ENCODE peak calls at places on chromosomes 1 and 21, in five cellular contexts. V is H1, R is NT2/D1, H is HepG2, X is GM12878. B is an unnamed sample.

GRCh38 chr21:46126321-46127238 is 28.7 kb downstream of the COL6A2 start:
- DNase-seq in V (peak; percentile 39), R (no peak), H (no peak), X (no peak), B (no peak)

GRCh38 chr1:89725016-89725380 is 92.1 kb downstream of the LRRC8C start:
- DNase-seq in V (no peak), R (no peak), H (no peak), X (no peak), B (no peak)

GRCh38 chr1:29736582-29737188 is 500.4 kb downstream of the PTPRU start:
- DNase-seq in V (peak; percentile 63), R (peak; percentile 77), H (peak; percentile 20), X (no peak), B (peak; percentile 55)

GRCh38 chr1:20343149-20343936 is 52.7 kb downstream of the VWA5B1 start:
- DNase-seq in V (peak; percentile 86), R (peak; percentile 33), H (no peak), X (no peak), B (peak; percentile 41)

GRCh38 chr1:228903573-228904122 is 168.4 kb downstream of the RHOU start:
- DNase-seq in V (peak; percentile 37), R (no peak), H (no peak), X (no peak), B (no peak)

GRCh38 chr1:24275510-24275909 is 43.6 kb upstream of the GRHL3 start:
- DNase-seq in V (no peak), R (no peak), H (no peak), X (no peak), B (no peak)

GRCh38 chr1:94974224-94974623 is 47.3 kb upstream of the CNN3 start:
- DNase-seq in V (no peak), R (no peak), H (no peak), X (no peak), B (no peak)

GRCh38 chr1:180003026-180003695 is 48.6 kb downstream of the CEP350 start:
- DNase-seq in V (no peak), R (no peak), H (no peak), X (peak; percentile 44), B (no peak)

GRCh38 chr1:27099904-27100796 is 54.8 kb downstream of the SLC9A1 start:
- DNase-seq in V (peak; percentile 59), R (no peak), H (no peak), X (no peak), B (no peak)

GRCh38 chr1:238861342-238861741 is 525.0 kb upstream of the CHRM3 start:
- DNase-seq in V (no peak), R (peak; percentile 5), H (no peak), X (no peak), B (no peak)

GRCh38 chr1:15734296-15734695 is 1.8 kb upstream of the SLC25A34 start:
- DNase-seq in V (no peak), R (no peak), H (no peak), X (no peak), B (no peak)

GRCh38 chr1:70295737-70296136 is 58.8 kb downstream of the ANKRD13C start:
- DNase-seq in V (no peak), R (no peak), H (no peak), X (no peak), B (no peak)

GRCh38 chr1:116161390-116161789 is 50.2 kb downstream of the MAB21L3 start:
- DNase-seq in V (no peak), R (no peak), H (no peak), X (no peak), B (no peak)

GRCh38 chr1:55284856-55285255 is 69.7 kb upstream of the USP24 start:
- DNase-seq in V (no peak), R (no peak), H (no peak), X (peak; percentile 5), B (peak; percentile 66)

GRCh38 chr1:61670016-61670415 is 54.9 kb downstream of the TM2D1 start:
- DNase-seq in V (no peak), R (no peak), H (no peak), X (no peak), B (no peak)

GRCh38 chr1:23646086-23646485 is 45.5 kb upstream of the RPL11 start:
- DNase-seq in V (no peak), R (no peak), H (no peak), X (no peak), B (no peak)

GRCh38 chr1:72177711-72178110 is 104.6 kb downstream of the NEGR1 start:
- DNase-seq in V (no peak), R (no peak), H (no peak), X (no peak), B (no peak)

GRCh38 chr21:10272216-10272615 is 249.2 kb upstream of the TPTE start:
- DNase-seq in V (no peak), R (no peak), H (peak; percentile 9), X (no peak), B (no peak)

GRCh38 chr1:55781944-55782482 is 566.8 kb upstream of the USP24 start:
- DNase-seq in V (no peak), R (no peak), H (no peak), X (no peak), B (no peak)

GRCh38 chr1:14946011-14946359 is 207.6 kb upstream of the TMEM51 start:
- DNase-seq in V (no peak), R (no peak), H (no peak), X (no peak), B (no peak)

GRCh38 chr1:182795563-182796228 is 6.1 kb downstream of the NPL start:
- DNase-seq in V (no peak), R (no peak), H (no peak), X (no peak), B (no peak)

GRCh38 chr1:206472454-206472853 is 2.2 kb downstream of the IKBKE start:
- DNase-seq in V (no peak), R (no peak), H (peak; percentile 31), X (no peak), B (no peak)

GRCh38 chr21:16532841-16533240 is 803.1 kb downstream of the USP25 start:
- DNase-seq in V (no peak), R (no peak), H (no peak), X (no peak), B (no peak)

GRCh38 chr1:214838351-214838750 is 235.4 kb downstream of the CENPF start:
- DNase-seq in V (no peak), R (no peak), H (no peak), X (no peak), B (no peak)

GRCh38 chr1:202029171-202029665 is 18.8 kb downstream of the ELF3 start:
- DNase-seq in V (no peak), R (no peak), H (no peak), X (no peak), B (no peak)

GRCh38 chr1:119743308-119743707 is 25.4 kb downstream of the HMGCS2 start:
- DNase-seq in V (no peak), R (no peak), H (no peak), X (no peak), B (no peak)

GRCh38 chr1:114113801-114114750 is 39.6 kb downstream of the SYT6 start:
- DNase-seq in V (no peak), R (no peak), H (no peak), X (no peak), B (no peak)

GRCh38 chr1:71240656-71241055 is 159.8 kb upstream of the ZRANB2 start:
- DNase-seq in V (no peak), R (no peak), H (no peak), X (no peak), B (no peak)

GRCh38 chr1:222788328-222789156 is 26.3 kb upstream of the DISP1 start:
- DNase-seq in V (no peak), R (no peak), H (no peak), X (no peak), B (no peak)

GRCh38 chr1:56459260-56459659 is 120.1 kb downstream of the PLPP3 start:
- DNase-seq in V (no peak), R (no peak), H (no peak), X (no peak), B (no peak)

GRCh38 chr1:17798011-17798410 is 42.9 kb downstream of the ACTL8 start:
- DNase-seq in V (no peak), R (no peak), H (no peak), X (no peak), B (no peak)

GRCh38 chr1:177122869-177123268 is 41.6 kb downstream of the ASTN1 start:
- DNase-seq in V (no peak), R (no peak), H (no peak), X (no peak), B (no peak)

GRCh38 chr1:169550294-169550693 is 36.0 kb downstream of the F5 start:
- DNase-seq in V (no peak), R (no peak), H (peak; percentile 58), X (no peak), B (peak; percentile 50)

GRCh38 chr1:46187106-46187869 is 10.9 kb downstream of the POMGNT1 start:
- DNase-seq in V (no peak), R (no peak), H (no peak), X (no peak), B (no peak)
- TF ChIP-seq SUZ12 in V (no peak), R (no peak), H (no peak), X (no peak), B (no peak)

DNA sequence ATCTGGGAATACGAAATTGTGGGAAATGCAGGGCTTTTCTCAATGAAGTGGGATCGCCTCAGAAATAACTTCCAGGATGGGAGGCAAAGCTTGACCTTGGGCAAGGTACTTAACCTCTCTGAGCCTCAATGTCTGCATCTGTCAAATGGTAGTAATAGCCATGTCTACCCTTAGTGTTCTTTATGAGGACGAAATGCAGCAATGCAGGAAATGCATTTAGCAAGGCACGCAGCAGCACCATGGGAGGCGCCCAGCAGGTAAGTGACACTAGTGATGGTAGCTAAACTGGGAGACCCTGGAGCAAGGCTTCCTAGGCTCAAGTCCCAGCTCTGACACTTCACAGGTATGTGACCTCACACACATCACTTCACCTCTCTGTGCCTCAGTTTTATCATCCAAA is 289.0 kb downstream of the RRAGC start:
- DNase-seq in V (no peak), R (no peak), H (no peak), X (no peak), B (no peak)
- TF ChIP-seq SUZ12 in V (no peak), R (no peak), H (no peak), X (no peak), B (no peak)

DNA sequence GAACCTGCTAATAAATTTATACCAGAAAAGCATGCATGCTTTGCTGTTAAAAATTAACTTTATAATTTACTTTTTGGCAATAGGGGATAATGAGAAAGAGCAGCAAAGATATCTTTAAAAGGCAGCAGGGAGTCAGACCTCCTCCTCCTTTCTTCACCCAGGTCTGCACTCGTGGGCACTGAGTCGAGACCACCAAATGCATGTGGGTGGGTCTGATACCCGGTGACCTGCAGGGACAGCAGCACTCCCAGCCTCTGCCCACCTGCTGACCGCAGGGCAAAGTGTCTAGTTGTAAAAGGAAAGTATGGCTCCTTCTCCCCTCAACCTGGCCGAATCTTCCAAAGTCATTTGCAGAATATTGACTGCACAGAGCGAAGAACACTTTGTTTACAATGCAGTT is 43.7 kb upstream of the KIF26B start:
- DNase-seq in V (no peak), R (no peak), H (no peak), X (no peak), B (no peak)
- TF ChIP-seq SUZ12 in V (no peak), R (no peak), H (no peak), X (no peak), B (no peak)

GRCh38 chr21:33890187-33890586 is 25.4 kb downstream of the ATP5PO start:
- DNase-seq in V (no peak), R (no peak), H (no peak), X (no peak), B (no peak)
- TF ChIP-seq SUZ12 in V (no peak), R (no peak), H (no peak), X (no peak), B (no peak)

B was measured in HEK293T.